ENCODE peak calls at places on chromosomes 7 and 10, in four cellular contexts. B is GM23338, G is neural progenitor cell, Y is astrocyte. D is an unnamed sample.

GRCh38 chr7:101519324-101520017 is 109.6 kb downstream of the MYL10 start:
- DNase-seq in Y (peak), B (no peak), G (no peak), D (no peak)

GRCh38 chr7:47739301-47739870 is 157.5 kb upstream of the TNS3 start:
- DNase-seq in Y (no peak), B (peak), G (peak), D (no peak)

GRCh38 chr7:150451097-150451793 is 815 bp downstream of the GIMAP8 start:
- DNase-seq in Y (no peak), B (no peak), G (no peak), D (no peak)

GRCh38 chr7:44882899-44883298 is 2.4 kb downstream of the PURB start:
- DNase-seq in G (no peak), B (no peak), Y (peak), D (no peak)

GRCh38 chr7:96720843-96721242 is 11.2 kb upstream of the SEM1 start:
- DNase-seq in Y (no peak), B (no peak), G (no peak), D (no peak)

GRCh38 chr10:47370878-47371277 is 13.2 kb downstream of the ZNF488 start:
- DNase-seq in B (no peak), G (no peak), Y (no peak), D (peak)

GRCh38 chr7:30879139-30880089 is 32.2 kb upstream of the AQP1 start:
- DNase-seq in G (peak), Y (no peak), B (peak), D (no peak)

GRCh38 chr10:28991738-28992270 is 297.1 kb upstream of the LYZL1 start:
- DNase-seq in G (peak), B (peak), Y (peak), D (no peak)

GRCh38 chr10:1368772-1369171 is 312.6 kb downstream of the WDR37 start:
- DNase-seq in B (peak), Y (no peak), G (peak), D (peak)

GRCh38 chr7:101140339-101140699 is 13.4 kb downstream of the SERPINE1 start:
- DNase-seq in B (peak), G (no peak), Y (no peak), D (no peak)

GRCh38 chr10:111926286-111926685 is 257.3 kb downstream of the GPAM start:
- DNase-seq in Y (no peak), G (no peak), B (no peak), D (no peak)

DNA sequence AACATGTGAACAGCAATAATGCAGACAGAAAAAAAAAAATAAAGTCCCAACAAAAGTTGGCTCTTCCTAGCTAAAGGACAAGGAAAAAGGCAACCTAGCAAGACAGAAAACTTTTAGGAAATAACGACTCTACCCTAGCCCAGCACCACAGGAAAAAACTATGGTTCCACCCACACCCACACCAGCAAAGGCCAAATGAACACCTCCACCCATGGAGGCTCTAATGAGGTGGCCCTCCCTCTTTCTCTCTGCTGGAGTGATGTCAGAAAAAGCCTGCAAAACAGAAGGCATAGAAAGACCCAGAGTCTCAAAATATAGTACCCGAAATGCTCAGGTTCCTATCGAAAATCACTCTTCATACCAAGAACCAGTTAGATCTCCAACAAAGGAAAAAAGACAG is 28.4 kb downstream of the SYPL1 start:
- DNase-seq in G (no peak), B (no peak), Y (no peak), D (no peak)
- H3K4me3 ChIP-seq in G (no peak), B (no peak), Y (no peak), D (no peak)

DNA sequence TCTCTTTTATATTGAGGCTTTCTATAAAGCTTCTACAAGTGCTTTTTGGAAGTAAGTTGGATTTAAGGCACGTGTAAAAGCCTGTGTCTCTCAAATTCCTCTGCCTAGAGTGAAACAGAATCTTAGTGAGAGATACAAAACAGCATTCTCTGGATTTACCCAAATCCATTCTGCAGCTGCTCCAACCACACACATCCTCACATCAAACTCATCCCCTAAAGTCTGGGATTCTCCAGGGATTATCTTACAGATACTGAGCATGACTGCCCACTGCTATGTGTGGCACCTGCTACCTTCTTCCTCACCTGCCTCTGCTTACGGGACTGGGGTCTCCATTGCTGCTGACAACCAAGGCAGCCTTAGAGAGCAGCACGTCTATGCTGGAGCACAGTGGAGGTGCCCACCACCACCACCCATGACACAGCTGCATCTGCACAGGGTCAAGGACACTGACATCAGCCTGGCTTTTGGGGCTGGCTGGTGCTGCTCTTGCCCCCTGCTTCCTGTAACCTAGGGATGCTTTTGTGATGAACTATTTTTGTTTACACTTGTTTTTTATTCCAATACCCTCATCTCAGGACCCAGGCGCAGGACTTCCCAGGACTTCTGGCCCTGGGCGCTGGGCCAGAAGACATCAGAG is 139.2 kb upstream of the NAMPT start:
- DNase-seq in B (no peak), G (no peak), Y (no peak), D (no peak)
- H3K27ac ChIP-seq in B (no peak), G (no peak), Y (peak), D (peak)

GRCh38 chr10:11760151-11760550 is 18.0 kb downstream of the ECHDC3 start:
- DNase-seq in G (no peak), Y (no peak), B (no peak), D (no peak)
- TF ChIP-seq CTCF in G (no peak), Y (no peak), B (no peak), D (no peak)

GRCh38 chr10:93566435-93567276 is at the start of gene FFAR4:
- DNase-seq in B (peak), Y (no peak), G (peak), D (no peak)

GRCh38 chr10:93565421-93565820 is 1.0 kb upstream of the FFAR4 start:
- DNase-seq in Y (no peak), G (no peak), B (no peak), D (no peak)

GRCh38 chr10:93568105-93568390 is 1.6 kb downstream of the FFAR4 start:
- DNase-seq in G (peak), B (peak), Y (no peak), D (no peak)

GRCh38 chr10:93570383-93570782 is 3.9 kb downstream of the FFAR4 start:
- DNase-seq in G (no peak), B (peak), Y (no peak), D (no peak)

GRCh38 chr10:93567277-93568104 is 1.0 kb downstream of the FFAR4 start:
- DNase-seq in G (no peak), Y (no peak), B (no peak), D (no peak)
- H3K4me3 ChIP-seq in G (peak), Y (no peak), B (peak), D (peak)

DNA sequence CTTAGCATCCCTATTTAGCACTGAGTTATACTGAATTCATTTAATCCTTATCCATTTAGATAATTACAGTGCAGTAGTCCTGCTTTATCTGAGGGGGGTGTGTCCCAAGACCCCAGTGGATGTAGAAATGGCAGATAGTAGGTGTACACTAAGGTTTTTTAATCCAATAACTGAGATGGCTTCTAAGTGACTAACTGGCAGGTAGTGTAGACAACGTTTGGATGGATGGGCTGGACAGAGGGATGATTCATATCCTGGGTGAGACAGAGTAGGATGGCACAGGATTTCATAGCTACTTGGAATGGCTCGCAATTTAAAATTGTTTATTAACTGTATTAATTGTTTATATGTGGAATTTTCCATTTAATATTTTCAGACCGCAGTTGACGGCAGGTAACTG is 295.6 kb downstream of the CCDC3 start:
- DNase-seq in Y (no peak), G (no peak), B (no peak), D (no peak)
- H3K27ac ChIP-seq in Y (peak), G (no peak), B (no peak), D (no peak)

DNA sequence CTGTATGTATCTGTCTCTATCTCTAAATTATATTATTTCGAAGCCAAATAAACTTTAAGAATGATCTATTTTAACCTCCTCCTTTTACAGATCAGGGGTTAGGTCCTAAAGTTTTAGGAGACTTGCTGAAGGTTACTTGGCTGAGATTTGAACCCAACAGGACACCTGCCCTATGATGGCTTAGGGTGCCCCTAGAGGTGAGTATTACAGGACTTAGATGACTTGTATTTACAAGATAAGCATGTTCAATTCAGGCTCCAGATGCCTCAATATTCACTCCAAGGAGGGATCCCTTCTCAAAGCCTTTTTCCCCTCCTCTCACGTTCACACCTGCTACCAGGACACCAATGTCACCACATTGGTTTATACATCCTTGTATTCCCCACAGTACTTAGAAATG is 872.4 kb upstream of the AUTS2 start:
- DNase-seq in B (no peak), Y (no peak), G (no peak), D (no peak)
- TF ChIP-seq CTCF in B (peak), Y (no peak), G (peak), D (no peak)

DNA sequence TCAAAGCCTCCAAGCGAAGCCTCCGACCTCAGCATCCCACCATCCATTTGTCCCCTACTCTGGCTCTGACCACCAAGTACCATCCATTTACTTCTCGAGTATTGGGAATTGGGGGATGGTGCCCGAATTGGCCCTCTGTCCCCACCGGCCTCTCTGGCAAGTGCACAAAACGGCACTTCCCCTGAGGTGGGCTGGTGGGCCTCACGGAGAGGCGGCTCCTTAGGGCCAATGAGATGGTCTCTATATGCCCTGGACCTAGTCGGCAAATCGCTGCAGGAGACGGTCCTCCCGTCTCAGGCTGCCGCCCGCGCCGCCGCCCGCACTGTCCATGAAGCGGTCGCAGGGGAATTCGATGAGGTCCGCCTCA is 2.8 kb downstream of the TRIL start:
- DNase-seq in Y (no peak), B (peak), G (no peak), D (peak)
- H3K4me3 ChIP-seq in Y (no peak), B (peak), G (no peak), D (peak)

GRCh38 chr7:76206633-76207032 is 4.9 kb downstream of the SRRM3 start:
- DNase-seq in G (no peak), B (no peak), Y (peak), D (no peak)

GRCh38 chr7:76204147-76204546 is 2.5 kb downstream of the SRRM3 start:
- DNase-seq in B (no peak), G (no peak), Y (no peak), D (no peak)

GRCh38 chr7:76198202-76198601 is 3.5 kb upstream of the SRRM3 start:
- DNase-seq in Y (no peak), G (no peak), B (peak), D (no peak)

GRCh38 chr7:76201732-76202665 is at the start of gene SRRM3:
- DNase-seq in Y (peak), G (peak), B (peak), D (no peak)

GRCh38 chr7:76202666-76203030 is 952 bp downstream of the SRRM3 start:
- DNase-seq in B (peak), Y (no peak), G (peak), D (no peak)
- H3K27ac ChIP-seq in B (no peak), Y (no peak), G (no peak), D (no peak)

GRCh38 chr7:95246935-95247370 is 77.4 kb downstream of the PON1 start:
- DNase-seq in Y (peak), B (peak), G (peak), D (no peak)
- TF ChIP-seq CTCF in Y (peak), B (peak), G (peak), D (peak)

D was measured in vagina.